ENCODE peak calls at places on chromosomes 5 and 9, in seven cellular contexts. F is fibroblast of the aortic adventitia, W is T1000, I is LoVo, M is NAMALWA, A is small intestine, Y is A549. G is an unnamed sample.

GRCh38 chr5:174892742-174893141 is 168.4 kb downstream of the MSX2 start:
- DNase-seq in F (no peak), W (no peak), I (no peak), M (no peak), A (no peak), Y (no peak), G (no peak)

GRCh38 chr5:127898551-127899213 is 184.9 kb upstream of the SLC12A2 start:
- DNase-seq in F (peak), W (no peak), I (no peak), M (no peak), A (no peak), Y (no peak), G (no peak)

GRCh38 chr5:136080113-136080482 is 51.3 kb downstream of the TGFBI start:
- DNase-seq in F (no peak), W (no peak), I (no peak), M (no peak), A (no peak), Y (no peak), G (no peak)

GRCh38 chr5:106202035-106202434 is 1468.7 kb downstream of the EFNA5 start:
- DNase-seq in F (no peak), W (no peak), I (no peak), M (no peak), A (no peak), Y (no peak), G (no peak)

GRCh38 chr9:27482709-27483108 is 41.4 kb upstream of the IFNK start:
- DNase-seq in F (no peak), W (no peak), I (no peak), M (no peak), A (no peak), Y (no peak), G (no peak)

GRCh38 chr5:149993471-149993870 is 7.0 kb downstream of the TIGD6 start:
- DNase-seq in F (peak), W (no peak), I (no peak), M (no peak), A (no peak), Y (no peak), G (no peak)

GRCh38 chr5:111855356-111855755 is 98.4 kb upstream of the NREP start:
- DNase-seq in F (no peak), W (no peak), I (no peak), M (no peak), A (no peak), Y (no peak), G (no peak)

GRCh38 chr9:89890326-89890980 is 285.6 kb downstream of the GADD45G start:
- DNase-seq in F (no peak), W (no peak), I (no peak), M (no peak), A (no peak), Y (no peak), G (no peak)

GRCh38 chr9:134710271-134710540 is 68.6 kb downstream of the COL5A1 start:
- DNase-seq in F (no peak), W (no peak), I (no peak), M (no peak), A (no peak), Y (no peak), G (no peak)

GRCh38 chr9:95025213-95026170 is 292.0 kb downstream of the FANCC start:
- DNase-seq in F (peak), W (peak), I (no peak), M (no peak), A (peak), Y (peak), G (peak)

GRCh38 chr5:99955006-99955405 is 580.2 kb upstream of the FAM174A start:
- DNase-seq in F (no peak), W (no peak), I (no peak), M (no peak), A (no peak), Y (no peak), G (no peak)

GRCh38 chr5:74641778-74642542 is 1.4 kb upstream of the ENC1 start:
- DNase-seq in F (peak), W (peak), I (peak), M (peak), A (peak), Y (peak), G (peak)

GRCh38 chr5:67659288-67659687 is 462.7 kb upstream of the CD180 start:
- DNase-seq in F (no peak), W (no peak), I (no peak), M (no peak), A (no peak), Y (no peak), G (no peak)

GRCh38 chr5:1014781-1015221 is 6.2 kb downstream of the NKD2 start:
- DNase-seq in F (no peak), W (no peak), I (no peak), M (no peak), A (no peak), Y (no peak), G (no peak)

GRCh38 chr9:127444283-127444920 is 6.8 kb downstream of the RPL12 start:
- DNase-seq in F (no peak), W (no peak), I (no peak), M (peak), A (no peak), Y (peak), G (no peak)

GRCh38 chr5:81708889-81709288 is 42.0 kb downstream of the SSBP2 start:
- DNase-seq in F (no peak), W (no peak), I (no peak), M (no peak), A (no peak), Y (no peak), G (no peak)

GRCh38 chr9:68728731-68729130 is 23.7 kb downstream of the PIP5K1B start:
- DNase-seq in F (no peak), W (no peak), I (no peak), M (no peak), A (peak), Y (no peak), G (no peak)

GRCh38 chr5:163756170-163756569 is 250.8 kb downstream of the MAT2B start:
- DNase-seq in F (no peak), W (no peak), I (no peak), M (no peak), A (no peak), Y (no peak), G (no peak)

GRCh38 chr9:11086561-11086960 is 473.8 kb upstream of the PTPRD start:
- DNase-seq in F (no peak), W (no peak), I (no peak), M (no peak), A (no peak), Y (no peak), G (no peak)

GRCh38 chr5:7827602-7828001 is 23.3 kb downstream of the CFAP90 start:
- DNase-seq in F (peak), W (no peak), I (no peak), M (no peak), A (no peak), Y (no peak), G (no peak)

GRCh38 chr5:32842798-32843531 is 131.8 kb downstream of the NPR3 start:
- DNase-seq in F (no peak), W (no peak), I (no peak), M (no peak), A (no peak), Y (no peak), G (peak)

GRCh38 chr5:38591450-38591849 is 35.0 kb upstream of the LIFR start:
- DNase-seq in F (no peak), W (no peak), I (no peak), M (no peak), A (no peak), Y (no peak), G (no peak)

GRCh38 chr9:106387965-106388364 is 475.0 kb upstream of the ZNF462 start:
- DNase-seq in F (no peak), W (no peak), I (no peak), M (no peak), A (no peak), Y (no peak), G (no peak)

GRCh38 chr9:12716823-12717222 is 23.6 kb downstream of the TYRP1 start:
- DNase-seq in F (no peak), W (no peak), I (no peak), M (peak), A (no peak), Y (no peak), G (no peak)

GRCh38 chr9:35116539-35116897 is 856 bp upstream of the ATOSB start:
- DNase-seq in F (no peak), W (no peak), I (no peak), M (no peak), A (no peak), Y (no peak), G (no peak)

GRCh38 chr5:81424728-81425127 is 30.8 kb upstream of the ACOT12 start:
- DNase-seq in F (peak), W (no peak), I (no peak), M (no peak), A (no peak), Y (no peak), G (no peak)

GRCh38 chr5:39466804-39467203 is 42.0 kb upstream of the DAB2 start:
- DNase-seq in F (no peak), W (no peak), I (no peak), M (no peak), A (no peak), Y (no peak), G (no peak)

GRCh38 chr9:26744362-26744965 is 148.1 kb downstream of the CAAP1 start:
- DNase-seq in F (peak), W (no peak), I (peak), M (peak), A (no peak), Y (peak), G (peak)

GRCh38 chr9:134492721-134493470 is 148.7 kb upstream of the COL5A1 start:
- DNase-seq in F (no peak), W (no peak), I (no peak), M (no peak), A (no peak), Y (no peak), G (no peak)

GRCh38 chr5:56610093-56610698 is 205.2 kb upstream of the MAP3K1 start:
- DNase-seq in F (no peak), W (no peak), I (no peak), M (no peak), A (no peak), Y (no peak), G (no peak)

GRCh38 chr5:126808619-126809018 is 31.7 kb downstream of the LMNB1 start:
- DNase-seq in F (peak), W (no peak), I (peak), M (peak), A (peak), Y (peak), G (no peak)

GRCh38 chr5:4028384-4028783 is 432.8 kb downstream of the IRX1 start:
- DNase-seq in F (no peak), W (no peak), I (no peak), M (no peak), A (no peak), Y (no peak), G (no peak)

GRCh38 chr9:114629563-114630090 is 18.5 kb downstream of the TMEM268 start:
- DNase-seq in F (no peak), W (no peak), I (no peak), M (no peak), A (no peak), Y (no peak), G (no peak)

GRCh38 chr9:105072476-105072875 is 144.5 kb upstream of the ABCA1 start:
- DNase-seq in F (no peak), W (no peak), I (no peak), M (no peak), A (no peak), Y (no peak), G (no peak)

GRCh38 chr9:107373809-107374208 is 90.7 kb downstream of the RAD23B start:
- DNase-seq in F (no peak), W (no peak), I (no peak), M (no peak), A (no peak), Y (no peak), G (no peak)

G was measured in Calu3.